ENCODE peak calls at places on chromosomes 16 and 17, in ten cellular contexts. Z is Peyer's patch, T is tibial nerve, C is transverse colon, N is IMR-90, I is adrenal gland, B is spleen, G is sigmoid colon, U is body of pancreas, M is thyroid gland. K is an unnamed sample.

GRCh38 chr17:10380631-10381408 is 8.0 kb upstream of the MYH13 start:
- DNase-seq in Z (no peak), T (no peak), C (no peak), N (peak), I (no peak), B (no peak), G (no peak), U (no peak), M (no peak), K (no peak)

GRCh38 chr17:42754782-42755181 is 6.2 kb upstream of the RAMP2 start:
- DNase-seq in Z (no peak), T (peak), C (no peak), N (peak), I (no peak), B (peak), G (peak), U (no peak), M (peak), K (peak)

GRCh38 chr16:31107465-31107867 is 720 bp upstream of the BCKDK start:
- DNase-seq in Z (no peak), T (no peak), C (no peak), N (no peak), I (no peak), B (no peak), G (no peak), U (no peak), M (no peak), K (no peak)

GRCh38 chr17:27526603-27527002 is 70.4 kb downstream of the KSR1 start:
- DNase-seq in Z (peak), T (peak), C (peak), N (peak), I (no peak), B (peak), G (peak), U (peak), M (peak), K (no peak)

GRCh38 chr16:8511464-8511863 is 78.8 kb downstream of the TMEM114 start:
- DNase-seq in Z (no peak), T (no peak), C (no peak), N (no peak), I (no peak), B (no peak), G (no peak), U (no peak), M (no peak), K (no peak)

GRCh38 chr17:65194670-65195334 is 57.6 kb downstream of the RGS9 start:
- DNase-seq in Z (no peak), T (no peak), C (peak), N (no peak), I (no peak), B (no peak), G (no peak), U (no peak), M (no peak), K (no peak)

GRCh38 chr17:4405038-4405669 is 28.6 kb upstream of the SPNS3 start:
- DNase-seq in Z (no peak), T (no peak), C (no peak), N (no peak), I (no peak), B (no peak), G (no peak), U (no peak), M (no peak), K (no peak)

GRCh38 chr17:31549121-31549524 is 157.6 kb downstream of the RAB11FIP4 start:
- DNase-seq in Z (no peak), T (no peak), C (no peak), N (no peak), I (no peak), B (no peak), G (no peak), U (no peak), M (no peak), K (no peak)

GRCh38 chr17:80008383-80008840 is 27.3 kb downstream of the TBC1D16 start:
- DNase-seq in Z (peak), T (peak), C (peak), N (peak), I (peak), B (peak), G (peak), U (peak), M (peak), K (peak)

GRCh38 chr17:22669721-22670120 is 977.4 kb downstream of the KCNJ18 start:
- DNase-seq in Z (no peak), T (no peak), C (no peak), N (no peak), I (no peak), B (peak), G (no peak), U (no peak), M (no peak), K (no peak)

GRCh38 chr16:75103994-75104393 is 12.6 kb downstream of the LDHD start:
- DNase-seq in Z (no peak), T (no peak), C (no peak), N (no peak), I (no peak), B (no peak), G (no peak), U (no peak), M (no peak), K (no peak)

GRCh38 chr17:19510903-19511302 is 22.8 kb upstream of the SLC47A1 start:
- DNase-seq in Z (no peak), T (no peak), C (no peak), N (no peak), I (no peak), B (no peak), G (peak), U (no peak), M (peak), K (no peak)
- H3K4me3 ChIP-seq in Z (no peak), T (no peak), C (no peak), N (no peak), I (no peak), B (no peak), G (no peak), U (no peak), M (no peak), K (no peak)

GRCh38 chr17:72576289-72576759 is 455.5 kb downstream of the SOX9 start:
- DNase-seq in Z (no peak), T (no peak), C (no peak), N (no peak), I (no peak), B (no peak), G (no peak), U (no peak), M (no peak), K (no peak)
- TF ChIP-seq CTCF in Z (no peak), T (no peak), C (no peak), N (no peak), I (no peak), B (no peak), G (no peak), U (no peak), M (no peak), K (no peak)

GRCh38 chr17:16439867-16440351 is 24.5 kb downstream of the TRPV2 start:
- DNase-seq in Z (no peak), T (no peak), C (no peak), N (no peak), I (no peak), B (no peak), G (no peak), U (peak), M (no peak), K (no peak)

GRCh38 chr17:16439303-16439791 is 24.0 kb downstream of the TRPV2 start:
- DNase-seq in Z (peak), T (no peak), C (no peak), N (no peak), I (no peak), B (no peak), G (no peak), U (no peak), M (peak), K (no peak)

GRCh38 chr17:16437083-16437482 is 21.7 kb downstream of the TRPV2 start:
- DNase-seq in Z (no peak), T (no peak), C (no peak), N (no peak), I (no peak), B (no peak), G (no peak), U (no peak), M (no peak), K (no peak)

GRCh38 chr17:16438173-16438556 is 22.8 kb downstream of the TRPV2 start:
- DNase-seq in Z (no peak), T (no peak), C (no peak), N (no peak), I (no peak), B (no peak), G (no peak), U (no peak), M (no peak), K (no peak)

GRCh38 chr17:16438557-16439302 is 23.4 kb downstream of the TRPV2 start:
- DNase-seq in Z (peak), T (peak), C (peak), N (peak), I (peak), B (peak), G (peak), U (peak), M (peak), K (peak)
- TF ChIP-seq POLR2A in Z (peak), T (peak), C (peak), N (peak), I (peak), B (no peak), G (no peak), U (peak), M (no peak), K (peak)

DNA sequence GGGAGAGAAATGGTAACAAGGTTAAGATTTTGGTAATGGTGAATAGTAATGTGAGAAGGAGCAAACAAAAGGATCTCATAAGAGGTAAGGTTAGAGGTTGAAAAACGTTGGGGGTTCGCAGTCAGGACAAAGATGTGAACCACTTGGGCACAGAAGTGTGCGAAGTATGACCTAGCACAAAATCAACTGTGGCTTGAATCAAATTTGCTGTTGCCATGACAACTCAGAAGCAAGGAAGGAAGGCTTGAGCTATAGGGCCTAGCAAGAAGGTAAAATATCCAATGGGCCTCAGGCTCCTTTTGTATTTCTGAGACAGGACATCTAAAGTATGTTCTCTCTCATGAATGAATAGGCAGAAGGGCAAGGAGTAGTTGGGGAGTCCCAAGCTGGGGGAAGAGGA is 24.5 kb upstream of the TEKT1 start:
- DNase-seq in Z (no peak), T (no peak), C (no peak), N (no peak), I (no peak), B (no peak), G (no peak), U (no peak), M (no peak), K (no peak)
- H3K4me3 ChIP-seq in Z (no peak), T (no peak), C (no peak), N (no peak), I (no peak), B (no peak), G (no peak), U (no peak), M (no peak), K (no peak)

GRCh38 chr17:67474081-67474661 is 97.1 kb downstream of the PITPNC1 start:
- DNase-seq in Z (no peak), T (no peak), C (no peak), N (peak), I (no peak), B (no peak), G (peak), U (no peak), M (no peak), K (no peak)
- TF ChIP-seq CTCF in Z (no peak), T (no peak), C (no peak), N (no peak), I (peak), B (no peak), G (no peak), U (no peak), M (no peak), K (no peak)

GRCh38 chr17:19726615-19727376 is 10.4 kb upstream of the SLC47A2 start:
- DNase-seq in Z (no peak), T (no peak), C (no peak), N (no peak), I (no peak), B (no peak), G (no peak), U (no peak), M (no peak), K (no peak)

GRCh38 chr17:19723967-19724366 is 7.6 kb upstream of the SLC47A2 start:
- DNase-seq in Z (no peak), T (no peak), C (no peak), N (no peak), I (no peak), B (no peak), G (no peak), U (no peak), M (no peak), K (no peak)

GRCh38 chr17:19727466-19728113 is 11.2 kb upstream of the SLC47A2 start:
- DNase-seq in Z (no peak), T (peak), C (peak), N (peak), I (peak), B (no peak), G (peak), U (peak), M (no peak), K (peak)

GRCh38 chr17:19725486-19725885 is 9.1 kb upstream of the SLC47A2 start:
- DNase-seq in Z (no peak), T (no peak), C (no peak), N (no peak), I (no peak), B (no peak), G (no peak), U (no peak), M (no peak), K (no peak)

DNA sequence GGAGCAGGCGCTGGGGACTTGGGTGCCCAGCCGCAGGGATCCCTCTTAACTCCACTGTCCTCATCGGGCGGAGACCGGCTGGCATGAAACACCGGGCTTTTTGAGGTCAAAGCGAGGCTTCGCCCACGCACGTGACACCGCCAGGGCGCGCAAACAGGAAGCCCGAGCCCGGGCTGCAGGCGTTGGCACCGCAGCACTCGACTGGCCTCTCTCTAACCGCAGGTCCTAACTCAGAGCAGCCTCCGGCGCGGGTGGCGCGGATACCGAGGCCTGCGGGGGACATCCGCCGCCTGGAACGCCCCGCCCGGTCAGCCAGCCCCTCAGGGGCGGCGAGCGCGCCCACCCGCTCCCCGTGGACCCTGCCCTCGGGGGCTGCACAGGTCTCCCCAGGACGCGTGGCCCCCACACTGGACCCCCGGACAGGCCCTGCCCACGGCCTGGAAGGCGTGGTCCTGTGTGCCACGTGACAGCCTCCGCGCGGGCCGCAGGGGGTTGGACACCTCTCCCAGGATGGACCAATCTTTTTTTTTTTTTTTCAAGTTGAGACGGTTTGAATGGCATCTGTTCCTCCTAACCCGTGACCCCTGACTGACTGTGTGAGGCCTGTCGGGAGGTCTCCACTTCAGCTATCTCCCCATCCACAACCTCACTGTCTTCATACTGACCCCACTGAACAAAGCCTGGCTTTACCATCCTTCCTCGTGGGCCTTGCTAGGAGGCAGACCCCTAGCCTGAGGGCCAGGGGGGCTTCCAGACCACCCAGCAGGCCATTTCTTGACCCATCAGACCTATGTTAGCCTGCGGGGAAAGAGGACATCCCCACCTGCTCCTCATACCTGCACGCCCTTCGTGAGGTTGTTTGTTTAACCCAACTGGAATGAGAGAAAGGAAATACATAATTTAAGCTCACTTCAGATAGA is 8.4 kb upstream of the SLC47A2 start:
- DNase-seq in Z (peak), T (peak), C (peak), N (no peak), I (peak), B (peak), G (peak), U (peak), M (peak), K (peak)
- TF ChIP-seq POLR2A in Z (no peak), T (no peak), C (peak), N (no peak), I (no peak), B (no peak), G (no peak), U (peak), M (no peak), K (no peak)